ENCODE peak calls at places on chromosomes 2 and 18, in six cellular contexts. A is cardiac muscle cell, O is fibroblast of villous mesenchyme, C is astrocyte of the spinal cord, B is lower lobe of right lung, K is upper lobe of right lung. M is an unnamed sample.

GRCh38 chr2:137828624-137829023 is 135.6 kb upstream of the HNMT start:
- DNase-seq in B (no peak), O (no peak), K (no peak), C (no peak), A (no peak), M (no peak)

GRCh38 chr2:230435431-230435830 is 19.4 kb downstream of the SP100 start:
- DNase-seq in B (no peak), O (no peak), A (no peak), C (no peak), K (no peak), M (no peak)

GRCh38 chr2:121903037-121903689 is 147.7 kb downstream of the TSN start:
- DNase-seq in C (no peak), O (no peak), A (peak; percentile 25), K (no peak), B (no peak), M (no peak)

GRCh38 chr2:215680605-215681598 is 245.0 kb upstream of the FN1 start:
- DNase-seq in A (peak; percentile 91), C (peak; percentile 96), O (peak; percentile 90), K (no peak), B (no peak), M (no peak)

GRCh38 chr2:240126731-240127130 is 9.4 kb downstream of the COPS9 start:
- DNase-seq in A (no peak), O (no peak), K (no peak), B (peak; percentile 11), C (no peak), M (no peak)

GRCh38 chr2:96537066-96537733 is 648 bp downstream of the ARID5A start:
- DNase-seq in C (peak; percentile 66), K (peak; percentile 92), O (peak; percentile 67), B (peak; percentile 93), A (peak; percentile 64), M (no peak)

GRCh38 chr2:39631715-39632114 is 34.0 kb upstream of the TMEM178A start:
- DNase-seq in O (peak; percentile 99), K (no peak), B (no peak), C (peak; percentile 90), A (peak; percentile 97), M (no peak)

GRCh38 chr2:45276914-45277313 is 267.7 kb upstream of the SIX2 start:
- DNase-seq in K (no peak), O (no peak), B (no peak), A (peak; percentile 65), C (peak; percentile 23), M (no peak)

GRCh38 chr2:234681206-234681605 is 184.3 kb upstream of the ARL4C start:
- DNase-seq in C (peak; percentile 25), K (no peak), B (no peak), A (no peak), O (no peak), M (no peak)

GRCh38 chr2:10338242-10339188 is 35.8 kb downstream of the HPCAL1 start:
- DNase-seq in C (no peak), B (no peak), O (no peak), A (no peak), K (no peak), M (no peak)

GRCh38 chr2:48108455-48108854 is 202.2 kb upstream of the FBXO11 start:
- DNase-seq in O (no peak), B (no peak), K (no peak), C (no peak), A (no peak), M (no peak)

GRCh38 chr2:179861027-179861776 is at the start of gene ZNF385B:
- DNase-seq in A (peak; percentile 21), C (no peak), K (peak; percentile 67), B (peak; percentile 48), O (no peak), M (peak; percentile 22)

GRCh38 chr18:34562252-34562870 is 147.7 kb upstream of the DTNA start:
- DNase-seq in B (no peak), O (no peak), C (no peak), A (no peak), K (no peak), M (no peak)

GRCh38 chr2:148742373-148742772 is 97.8 kb downstream of the EPC2 start:
- DNase-seq in A (no peak), K (no peak), B (no peak), O (no peak), C (no peak), M (no peak)

GRCh38 chr2:101328474-101329007 is 20.0 kb upstream of the RNF149 start:
- DNase-seq in C (peak; percentile 68), O (no peak), K (no peak), A (peak; percentile 39), B (no peak), M (no peak)

GRCh38 chr2:111168528-111168929 is 47.8 kb downstream of the BCL2L11 start:
- DNase-seq in O (peak; percentile 73), A (peak; percentile 61), C (peak; percentile 78), K (no peak), B (no peak), M (no peak)

GRCh38 chr2:74414475-74414874 is 6.9 kb downstream of the C2orf81 start:
- DNase-seq in B (no peak), C (no peak), O (no peak), K (no peak), A (no peak), M (no peak)

GRCh38 chr2:207394812-207395534 is 134.8 kb upstream of the CREB1 start:
- DNase-seq in B (no peak), K (no peak), C (peak; percentile 97), O (peak; percentile 93), A (peak; percentile 98), M (no peak)

GRCh38 chr18:37465922-37466321 is 99.7 kb downstream of the CELF4 start:
- DNase-seq in O (no peak), K (no peak), C (no peak), A (peak; percentile 52), B (no peak), M (no peak)

GRCh38 chr2:96113367-96113677 is 3.0 kb downstream of the ADRA2B start:
- DNase-seq in C (no peak), O (no peak), B (peak; percentile 39), K (no peak), A (no peak), M (no peak)

GRCh38 chr18:903703-904102 is 968 bp upstream of the ADCYAP1 start:
- DNase-seq in B (peak; percentile 57), K (peak; percentile 75), O (peak; percentile 47), A (peak; percentile 71), C (peak; percentile 57), M (peak; percentile 63)

GRCh38 chr2:85259101-85259590 is 68.6 kb downstream of the TGOLN2 start:
- DNase-seq in O (peak; percentile 94), B (no peak), K (no peak), A (peak; percentile 89), C (peak; percentile 59), M (no peak)

GRCh38 chr2:120243211-120243610 is 9.4 kb upstream of the RALB start:
- DNase-seq in O (no peak), A (no peak), C (no peak), B (no peak), K (no peak), M (no peak)

GRCh38 chr2:98534761-98535160 is 73.6 kb downstream of the COA5 start:
- DNase-seq in A (no peak), O (no peak), B (no peak), K (no peak), C (no peak), M (no peak)

GRCh38 chr2:172993924-172994717 is 81.5 kb upstream of the MAP3K20 start:
- DNase-seq in O (no peak), C (no peak), B (no peak), K (no peak), A (no peak), M (no peak)

GRCh38 chr2:172998547-172998946 is 77.1 kb upstream of the MAP3K20 start:
- DNase-seq in A (peak; percentile 16), O (no peak), K (no peak), C (no peak), B (no peak), M (no peak)

GRCh38 chr2:172996387-172996961 is 79.2 kb upstream of the MAP3K20 start:
- DNase-seq in O (no peak), K (no peak), A (no peak), C (no peak), B (no peak), M (no peak)

GRCh38 chr2:172997031-172997430 is 78.6 kb upstream of the MAP3K20 start:
- DNase-seq in B (no peak), O (no peak), A (no peak), C (no peak), K (no peak), M (no peak)

GRCh38 chr2:172995323-172996244 is 80.1 kb upstream of the MAP3K20 start:
- DNase-seq in O (peak; percentile 95), C (peak; percentile 78), K (no peak), A (peak; percentile 96), B (no peak), M (no peak)
- TF ChIP-seq CTCF in O (peak; percentile 48), C (peak; percentile 53), K (peak; percentile 30), A (peak; percentile 55), B (no peak), M (no peak)

DNA sequence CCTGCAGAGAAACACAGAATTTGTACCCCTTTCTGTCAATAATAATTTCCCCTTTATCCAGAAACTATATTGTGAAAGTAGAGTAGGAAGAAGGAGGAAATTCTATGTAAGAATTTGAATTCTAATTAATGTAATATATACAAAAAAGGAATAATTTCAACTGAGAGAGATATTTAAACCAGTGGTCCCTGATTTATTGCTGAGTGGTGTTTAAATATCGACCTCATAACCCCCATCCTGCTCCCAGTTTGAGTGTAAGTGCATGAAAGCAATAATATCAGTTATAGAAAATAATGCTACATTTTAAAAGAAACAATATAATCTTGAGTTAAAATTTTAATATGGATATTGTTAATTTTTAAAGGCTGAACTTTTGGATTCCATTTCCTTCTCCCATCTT is 286.2 kb upstream of the REG3G start:
- DNase-seq in K (no peak), A (no peak), C (no peak), O (no peak), B (no peak), M (no peak)
- TF ChIP-seq CTCF in K (no peak), A (no peak), C (no peak), O (no peak), B (no peak), M (no peak)

GRCh38 chr2:190467575-190468083 is 59.5 kb downstream of the MFSD6 start:
- DNase-seq in A (no peak), C (peak; percentile 61), K (no peak), O (peak; percentile 10), B (no peak), M (no peak)
- TF ChIP-seq CTCF in A (no peak), C (no peak), K (no peak), O (no peak), B (no peak), M (no peak)

GRCh38 chr18:77133920-77134496 is 1.4 kb upstream of the MBP start:
- DNase-seq in K (no peak), B (peak; percentile 77), A (no peak), C (no peak), O (no peak), M (no peak)
- TF ChIP-seq CTCF in K (peak; percentile 30), B (peak; percentile 21), A (no peak), C (no peak), O (no peak), M (no peak)